ENCODE peak calls at places on chromosomes 5 and 9, in eight cellular contexts. P is kidney, U is cardiac muscle cell, S is HCT116, M is ovary, I is GM06990, E is fibroblast of lung, F is sigmoid colon. Y is an unnamed sample.

GRCh38 chr5:80810425-80810824 is 149.7 kb upstream of the RASGRF2 start:
- DNase-seq in E (no peak), S (no peak), P (no peak), F (no peak), M (no peak), U (no peak), I (no peak), Y (no peak)

GRCh38 chr9:14156046-14156445 is 157.9 kb downstream of the NFIB start:
- DNase-seq in F (no peak), I (peak; percentile 40), E (no peak), U (no peak), S (no peak), P (no peak), M (no peak), Y (no peak)

GRCh38 chr5:138985256-138985655 is 110.1 kb upstream of the LRRTM2 start:
- DNase-seq in E (peak; percentile 72), P (no peak), M (no peak), F (no peak), U (no peak), I (no peak), S (no peak), Y (no peak)

GRCh38 chr9:35962126-35962906 is 4.4 kb upstream of the OR2S2 start:
- DNase-seq in S (no peak), M (no peak), F (peak; percentile 76), U (no peak), P (no peak), E (peak; percentile 85), I (no peak), Y (no peak)

GRCh38 chr9:33143241-33143642 is 23.9 kb downstream of the B4GALT1 start:
- DNase-seq in M (no peak), F (peak; percentile 51), S (no peak), P (no peak), U (no peak), I (no peak), E (peak; percentile 66), Y (peak; percentile 56)

GRCh38 chr5:176133289-176133870 is 104.8 kb upstream of the SIMC1 start:
- DNase-seq in S (no peak), M (no peak), F (no peak), E (no peak), U (no peak), P (peak; percentile 58), I (no peak), Y (no peak)

GRCh38 chr5:24222866-24223265 is 421.9 kb downstream of the CDH10 start:
- DNase-seq in S (no peak), F (no peak), P (no peak), I (no peak), M (no peak), E (peak; percentile 68), U (no peak), Y (no peak)

GRCh38 chr5:95392593-95393182 is 1.5 kb downstream of the FAM81B start:
- DNase-seq in P (no peak), S (no peak), I (no peak), U (peak; percentile 14), E (peak; percentile 33), F (no peak), M (no peak), Y (peak; percentile 23)

GRCh38 chr9:36946653-36947052 is 87.4 kb downstream of the PAX5 start:
- DNase-seq in U (no peak), I (no peak), P (no peak), E (peak; percentile 58), S (no peak), M (no peak), F (peak; percentile 26), Y (no peak)

GRCh38 chr9:91837982-91838731 is 111.9 kb downstream of the ROR2 start:
- DNase-seq in E (peak; percentile 31), I (no peak), P (peak; percentile 83), M (peak; percentile 80), S (peak; percentile 63), U (peak; percentile 65), F (peak; percentile 85), Y (no peak)

GRCh38 chr5:174384509-174384947 is 339.0 kb downstream of the NSG2 start:
- DNase-seq in U (peak; percentile 23), S (no peak), F (no peak), E (peak; percentile 83), I (no peak), P (no peak), M (no peak), Y (no peak)

GRCh38 chr5:68653471-68653870 is 437.9 kb downstream of the PIK3R1 start:
- DNase-seq in U (no peak), I (no peak), E (no peak), M (no peak), P (no peak), F (no peak), S (no peak), Y (no peak)

GRCh38 chr5:144566747-144567415 is 396.2 kb downstream of the KCTD16 start:
- DNase-seq in M (no peak), I (no peak), S (no peak), U (no peak), F (no peak), E (peak; percentile 82), P (no peak), Y (no peak)

GRCh38 chr9:127565231-127565630 is 46.8 kb upstream of the STXBP1 start:
- DNase-seq in E (no peak), M (no peak), I (no peak), P (no peak), F (no peak), U (no peak), S (no peak), Y (no peak)

GRCh38 chr9:613771-614347 is 227.6 kb upstream of the DMRT1 start:
- DNase-seq in P (peak; percentile 88), F (peak; percentile 92), I (peak; percentile 26), S (peak; percentile 13), U (peak; percentile 68), E (peak; percentile 89), M (peak; percentile 79), Y (peak; percentile 67)

GRCh38 chr5:117054141-117054540 is 479.5 kb upstream of the SEMA6A start:
- DNase-seq in U (no peak), E (no peak), M (no peak), I (no peak), P (no peak), S (no peak), F (no peak), Y (no peak)

GRCh38 chr5:94057655-94058054 is 316.3 kb upstream of the POU5F2 start:
- DNase-seq in U (no peak), P (no peak), E (no peak), F (no peak), S (no peak), M (no peak), I (no peak), Y (no peak)

DNA sequence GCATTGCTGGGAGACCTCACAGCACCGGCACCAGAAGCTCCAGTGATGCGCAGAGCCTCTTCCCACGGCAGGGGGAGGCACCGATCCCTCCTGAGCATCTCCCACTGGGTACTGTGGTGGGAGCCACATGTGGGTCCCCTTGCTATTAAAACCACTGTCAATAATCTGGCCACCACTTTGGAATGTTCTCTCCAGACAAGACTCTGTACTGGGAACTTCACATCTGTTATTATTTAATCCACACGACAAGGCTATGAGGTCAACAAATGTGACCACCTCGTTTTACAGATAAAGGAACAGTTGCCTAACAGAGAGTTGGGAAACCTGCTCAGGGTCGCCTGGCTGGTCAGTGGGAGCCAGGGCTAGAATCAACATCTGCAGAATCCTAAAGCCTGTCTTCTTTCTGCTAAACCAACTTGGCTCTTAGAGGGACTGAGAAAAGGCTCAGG is 72.7 kb downstream of the EPB41L4B start:
- DNase-seq in U (no peak), S (no peak), I (no peak), E (peak; percentile 25), F (no peak), P (no peak), M (no peak), Y (no peak)
- TF ChIP-seq CTCF in U (peak; percentile 14), S (no peak), I (peak; percentile 16), E (no peak), F (no peak), P (no peak), M (no peak), Y (no peak)

DNA sequence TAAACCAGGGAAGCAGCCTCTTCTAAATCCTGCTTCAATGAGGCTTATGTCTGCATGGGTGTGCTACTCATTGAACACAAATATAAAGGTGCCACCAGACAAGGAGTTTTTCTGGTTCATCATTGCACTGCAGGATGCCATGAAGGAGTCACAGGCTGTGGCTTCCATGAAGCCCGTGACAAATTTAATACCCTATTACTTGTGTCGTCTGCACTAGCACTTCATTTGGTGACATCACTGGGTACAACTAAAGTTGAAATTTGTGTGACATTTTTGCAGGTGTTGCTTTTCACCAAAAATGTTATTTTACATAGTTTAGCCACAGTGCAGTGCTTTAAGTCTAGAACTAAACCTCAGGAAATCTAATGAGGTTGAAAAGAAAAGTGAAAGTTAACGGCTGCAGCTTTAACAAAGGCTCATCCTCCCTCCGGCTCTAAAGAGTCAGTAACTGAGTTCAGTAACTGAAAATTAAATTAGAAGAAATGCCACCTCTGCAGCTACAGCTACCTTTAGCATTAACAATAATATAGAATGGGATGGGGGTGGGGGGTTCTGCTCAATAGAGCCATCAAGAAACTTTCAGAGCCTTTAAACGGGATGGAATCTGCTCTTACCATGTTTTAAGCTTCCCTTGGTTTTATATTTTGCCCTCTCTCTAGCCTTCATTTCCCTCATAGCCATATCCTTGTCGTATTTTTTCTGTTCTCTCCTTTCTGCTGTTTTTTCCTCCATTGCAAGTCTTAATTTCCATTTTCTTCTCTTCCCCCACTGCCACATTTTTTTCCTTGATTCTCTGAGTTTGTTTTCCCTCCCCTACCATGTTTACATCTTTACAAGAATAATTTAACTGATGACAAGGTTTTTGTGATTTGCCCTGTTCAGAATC is 233.8 kb upstream of the TMEM161B start:
- DNase-seq in M (no peak), P (no peak), S (no peak), F (no peak), I (peak; percentile 26), E (peak; percentile 39), U (no peak), Y (no peak)
- H3K4me3 ChIP-seq in M (peak overlapping the region; percentile 44), P (peak overlapping the region; percentile 69), S (peak overlapping the region; percentile 22), F (peak overlapping the region; percentile 47), I (peak overlapping the region; percentile 63), E (peak overlapping the region; percentile 83), U (no peak overlapping the region), Y (no peak overlapping the region)

DNA sequence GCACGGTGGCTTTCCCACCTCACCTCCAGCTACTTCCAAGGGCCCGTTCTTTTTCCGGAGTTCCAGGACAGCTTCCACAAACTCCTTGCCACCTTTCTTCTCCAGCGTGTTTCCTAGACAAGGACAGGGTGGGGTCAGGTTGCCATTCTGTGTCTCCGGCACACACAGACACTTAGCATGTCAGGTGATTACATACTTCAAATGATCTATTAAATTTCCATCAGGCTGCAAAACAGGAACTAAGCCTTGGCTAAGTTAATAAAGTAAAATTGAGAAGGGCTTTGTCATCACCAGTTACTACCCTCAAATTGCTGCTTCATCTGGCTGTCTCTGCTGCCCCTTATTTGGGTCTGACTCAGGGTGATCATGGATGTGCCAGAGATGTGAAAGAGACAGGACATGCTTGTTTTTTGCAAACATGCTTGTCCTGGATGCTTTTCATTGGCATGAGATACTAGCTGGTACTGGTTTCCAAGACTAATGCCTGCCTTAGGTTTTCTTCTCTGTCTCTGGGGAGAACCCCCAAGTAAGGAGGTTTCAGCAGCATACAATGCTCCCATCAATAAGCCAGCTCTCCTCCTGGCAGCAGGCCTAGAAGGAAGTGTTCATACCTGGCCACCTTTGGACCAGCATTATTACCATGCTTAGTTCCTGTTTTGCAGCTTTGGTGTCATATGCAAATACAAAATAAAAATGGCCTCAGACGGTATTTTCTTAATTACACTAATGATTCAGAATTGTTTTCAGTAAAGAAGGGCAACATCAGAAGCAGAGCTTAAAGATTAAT is 52.9 kb downstream of the MACROH2A1 start:
- DNase-seq in U (no peak), F (peak; percentile 20), P (no peak), E (no peak), S (no peak), I (no peak), M (no peak), Y (no peak)
- H3K36me3 ChIP-seq in U (peaks cover 55% of the 10 kb centered on the region), F (peaks cover 69% of the 10 kb centered on the region), P (peaks cover 29% of the 10 kb centered on the region), E (peaks cover 22% of the 10 kb centered on the region), S (peaks cover 20% of the 10 kb centered on the region), I (peaks cover 25% of the 10 kb centered on the region), M (no peaks in the 10 kb centered on the region), Y (peaks cover 3% of the 10 kb centered on the region)

GRCh38 chr5:7592910-7593309 is 197.0 kb downstream of the ADCY2 start:
- DNase-seq in S (no peak), E (no peak), P (no peak), I (no peak), U (peak; percentile 27), F (no peak), M (no peak), Y (peak; percentile 9)
- TF ChIP-seq CTCF in S (peak; percentile 22), E (no peak), P (peak; percentile 16), I (peak; percentile 48), U (no peak), F (peak; percentile 21), M (no peak), Y (peak; percentile 73)

Y was measured in Caco-2.